ENCODE peak calls at places on chromosomes 6 and 20, in five cellular contexts. One of them, this sample, is unnamed.
A peak's percentile ranks its signal among the peaks of the same experiment; 100 is the strongest.

GRCh38 chr6:157985378-157986155 is 3.9 kb downstream of the SYNJ2 start:
- DNase-seq in HepG2: peak; percentile 100
- DNase-seq in endothelial cell of umbilical vein: no peak
- DNase-seq in K562: no peak
- DNase-seq in A549: no peak
- DNase-seq in this sample: no peak

GRCh38 chr20:36104244-36104643 is 50.3 kb upstream of the EPB41L1 start:
- DNase-seq in HepG2: no peak
- DNase-seq in K562: no peak
- DNase-seq in endothelial cell of umbilical vein: no peak
- DNase-seq in A549: no peak
- DNase-seq in this sample: no peak

GRCh38 chr20:16654858-16655257 is 75.0 kb upstream of the SNRPB2 start:
- DNase-seq in K562: no peak
- DNase-seq in endothelial cell of umbilical vein: no peak
- DNase-seq in A549: no peak
- DNase-seq in HepG2: no peak
- DNase-seq in this sample: no peak

GRCh38 chr6:27532820-27533538 is 60.1 kb upstream of the ZNF184 start:
- DNase-seq in K562: no peak
- DNase-seq in endothelial cell of umbilical vein: no peak
- DNase-seq in A549: no peak
- DNase-seq in HepG2: no peak
- DNase-seq in this sample: no peak

GRCh38 chr6:24718449-24719124 is 367 bp downstream of the C6orf62 start:
- DNase-seq in A549: no peak
- DNase-seq in endothelial cell of umbilical vein: peak; percentile 21
- DNase-seq in HepG2: no peak
- DNase-seq in K562: no peak
- DNase-seq in this sample: peak; percentile 31

GRCh38 chr6:36717871-36718540 is 20.4 kb downstream of the RAB44 start:
- DNase-seq in endothelial cell of umbilical vein: no peak
- DNase-seq in K562: no peak
- DNase-seq in HepG2: no peak
- DNase-seq in A549: no peak
- DNase-seq in this sample: no peak

GRCh38 chr6:88708197-88708744 is 255.1 kb downstream of the RNGTT start:
- DNase-seq in HepG2: peak; percentile 13
- DNase-seq in A549: no peak
- DNase-seq in endothelial cell of umbilical vein: no peak
- DNase-seq in K562: no peak
- DNase-seq in this sample: peak; percentile 9

GRCh38 chr6:25404693-25405169 is 125.6 kb downstream of the CARMIL1 start:
- DNase-seq in HepG2: no peak
- DNase-seq in A549: no peak
- DNase-seq in endothelial cell of umbilical vein: peak; percentile 6
- DNase-seq in K562: no peak
- DNase-seq in this sample: no peak

GRCh38 chr6:166253277-166254229 is 54.6 kb downstream of the PRR18 start:
- DNase-seq in endothelial cell of umbilical vein: no peak
- DNase-seq in K562: no peak
- DNase-seq in A549: no peak
- DNase-seq in HepG2: no peak
- DNase-seq in this sample: peak; percentile 25

GRCh38 chr6:105607624-105608392 is 204.9 kb upstream of the PREP start:
- DNase-seq in HepG2: no peak
- DNase-seq in A549: no peak
- DNase-seq in K562: no peak
- DNase-seq in endothelial cell of umbilical vein: no peak
- DNase-seq in this sample: no peak

GRCh38 chr20:41534842-41535241 is 83.3 kb downstream of the CHD6 start:
- DNase-seq in endothelial cell of umbilical vein: no peak
- DNase-seq in HepG2: no peak
- DNase-seq in A549: no peak
- DNase-seq in K562: no peak
- DNase-seq in this sample: no peak

GRCh38 chr20:17504898-17505663 is 26.1 kb downstream of the BFSP1 start:
- DNase-seq in endothelial cell of umbilical vein: peak; percentile 72
- DNase-seq in HepG2: peak; percentile 64
- DNase-seq in A549: peak; percentile 53
- DNase-seq in K562: peak; percentile 19
- DNase-seq in this sample: peak; percentile 86

GRCh38 chr20:50194831-50195523 is 4.3 kb downstream of the CEBPB start:
- DNase-seq in HepG2: no peak
- DNase-seq in K562: no peak
- DNase-seq in A549: peak; percentile 47
- DNase-seq in endothelial cell of umbilical vein: no peak
- DNase-seq in this sample: no peak

GRCh38 chr20:34951652-34952051 is 4.0 kb downstream of the GSS start:
- DNase-seq in HepG2: no peak
- DNase-seq in A549: no peak
- DNase-seq in endothelial cell of umbilical vein: no peak
- DNase-seq in K562: no peak
- DNase-seq in this sample: no peak

GRCh38 chr20:51583073-51583472 is 40.6 kb upstream of the NFATC2 start:
- DNase-seq in HepG2: no peak
- DNase-seq in endothelial cell of umbilical vein: no peak
- DNase-seq in A549: no peak
- DNase-seq in K562: no peak
- DNase-seq in this sample: no peak

GRCh38 chr6:131062245-131063027 is 609 bp downstream of the EPB41L2 start:
- DNase-seq in HepG2: no peak
- DNase-seq in K562: peak; percentile 27
- DNase-seq in endothelial cell of umbilical vein: peak; percentile 26
- DNase-seq in A549: no peak
- DNase-seq in this sample: peak; percentile 40

GRCh38 chr6:16850332-16851022 is 89.2 kb upstream of the ATXN1 start:
- DNase-seq in A549: no peak
- DNase-seq in endothelial cell of umbilical vein: no peak
- DNase-seq in K562: no peak
- DNase-seq in HepG2: no peak
- DNase-seq in this sample: peak; percentile 51

GRCh38 chr20:47700327-47700726 is 85.0 kb downstream of the SULF2 start:
- DNase-seq in A549: no peak
- DNase-seq in endothelial cell of umbilical vein: no peak
- DNase-seq in HepG2: no peak
- DNase-seq in K562: no peak
- DNase-seq in this sample: no peak

GRCh38 chr20:47704746-47705496 is 80.4 kb downstream of the SULF2 start:
- DNase-seq in A549: no peak
- DNase-seq in HepG2: no peak
- DNase-seq in endothelial cell of umbilical vein: no peak
- DNase-seq in K562: no peak
- DNase-seq in this sample: peak; percentile 61

GRCh38 chr20:47699804-47700203 is 85.5 kb downstream of the SULF2 start:
- DNase-seq in A549: no peak
- DNase-seq in K562: no peak
- DNase-seq in HepG2: no peak
- DNase-seq in endothelial cell of umbilical vein: no peak
- DNase-seq in this sample: no peak

GRCh38 chr20:47703748-47704147 is 81.5 kb downstream of the SULF2 start:
- DNase-seq in HepG2: no peak
- DNase-seq in K562: no peak
- DNase-seq in A549: no peak
- DNase-seq in endothelial cell of umbilical vein: no peak
- DNase-seq in this sample: no peak

GRCh38 chr20:47701612-47702011 is 83.7 kb downstream of the SULF2 start:
- DNase-seq in A549: no peak
- DNase-seq in HepG2: no peak
- DNase-seq in endothelial cell of umbilical vein: no peak
- DNase-seq in K562: no peak
- DNase-seq in this sample: no peak
- TF ChIP-seq MYC in A549: no peak
- TF ChIP-seq MYC in HepG2: no peak
- TF ChIP-seq MYC in endothelial cell of umbilical vein: no peak
- TF ChIP-seq MYC in K562: no peak
- TF ChIP-seq MYC in this sample: no peak

GRCh38 chr20:58378056-58378455 is 11.0 kb upstream of the VAPB start:
- DNase-seq in A549: no peak
- DNase-seq in K562: no peak
- DNase-seq in endothelial cell of umbilical vein: no peak
- DNase-seq in HepG2: no peak
- DNase-seq in this sample: no peak
- TF ChIP-seq MYC in A549: no peak
- TF ChIP-seq MYC in K562: no peak
- TF ChIP-seq MYC in endothelial cell of umbilical vein: no peak
- TF ChIP-seq MYC in HepG2: no peak
- TF ChIP-seq MYC in this sample: no peak

GRCh38 chr20:20228351-20228750 is 139.6 kb upstream of the INSM1 start:
- DNase-seq in K562: no peak
- DNase-seq in A549: no peak
- DNase-seq in HepG2: no peak
- DNase-seq in endothelial cell of umbilical vein: no peak
- DNase-seq in this sample: no peak
- TF ChIP-seq MYC in K562: no peak
- TF ChIP-seq MYC in A549: no peak
- TF ChIP-seq MYC in HepG2: no peak
- TF ChIP-seq MYC in endothelial cell of umbilical vein: no peak
- TF ChIP-seq MYC in this sample: no peak

GRCh38 chr20:18985551-18985950 is 172.0 kb downstream of the SCP2D1 start:
- DNase-seq in HepG2: no peak
- DNase-seq in A549: no peak
- DNase-seq in endothelial cell of umbilical vein: no peak
- DNase-seq in K562: no peak
- DNase-seq in this sample: no peak

GRCh38 chr20:18984238-18985200 is 170.9 kb downstream of the SCP2D1 start:
- DNase-seq in A549: no peak
- DNase-seq in HepG2: no peak
- DNase-seq in K562: peak; percentile 22
- DNase-seq in endothelial cell of umbilical vein: no peak
- DNase-seq in this sample: peak; percentile 37

GRCh38 chr20:18983796-18984195 is 170.2 kb downstream of the SCP2D1 start:
- DNase-seq in K562: no peak
- DNase-seq in A549: no peak
- DNase-seq in HepG2: no peak
- DNase-seq in endothelial cell of umbilical vein: no peak
- DNase-seq in this sample: no peak

GRCh38 chr20:18979132-18979531 is 165.5 kb downstream of the SCP2D1 start:
- DNase-seq in K562: no peak
- DNase-seq in HepG2: no peak
- DNase-seq in A549: no peak
- DNase-seq in endothelial cell of umbilical vein: no peak
- DNase-seq in this sample: no peak

GRCh38 chr20:18981956-18982539 is 168.5 kb downstream of the SCP2D1 start:
- DNase-seq in HepG2: no peak
- DNase-seq in endothelial cell of umbilical vein: no peak
- DNase-seq in K562: no peak
- DNase-seq in A549: no peak
- DNase-seq in this sample: no peak
- TF ChIP-seq MYC in HepG2: no peak
- TF ChIP-seq MYC in endothelial cell of umbilical vein: no peak
- TF ChIP-seq MYC in K562: no peak
- TF ChIP-seq MYC in A549: no peak
- TF ChIP-seq MYC in this sample: no peak

GRCh38 chr6:56719310-56719709 is 76.6 kb upstream of the DST start:
- DNase-seq in K562: no peak
- DNase-seq in A549: no peak
- DNase-seq in HepG2: peak; percentile 16
- DNase-seq in endothelial cell of umbilical vein: peak; percentile 90
- DNase-seq in this sample: no peak

GRCh38 chr6:56725257-56725656 is 82.6 kb upstream of the DST start:
- DNase-seq in HepG2: peak; percentile 23
- DNase-seq in endothelial cell of umbilical vein: no peak
- DNase-seq in K562: no peak
- DNase-seq in A549: no peak
- DNase-seq in this sample: no peak

GRCh38 chr6:56720882-56721281 is 78.2 kb upstream of the DST start:
- DNase-seq in K562: no peak
- DNase-seq in A549: no peak
- DNase-seq in endothelial cell of umbilical vein: no peak
- DNase-seq in HepG2: no peak
- DNase-seq in this sample: no peak

GRCh38 chr6:56727097-56727845 is 84.6 kb upstream of the DST start:
- DNase-seq in A549: no peak
- DNase-seq in K562: no peak
- DNase-seq in endothelial cell of umbilical vein: no peak
- DNase-seq in HepG2: peak; percentile 73
- DNase-seq in this sample: no peak

DNA sequence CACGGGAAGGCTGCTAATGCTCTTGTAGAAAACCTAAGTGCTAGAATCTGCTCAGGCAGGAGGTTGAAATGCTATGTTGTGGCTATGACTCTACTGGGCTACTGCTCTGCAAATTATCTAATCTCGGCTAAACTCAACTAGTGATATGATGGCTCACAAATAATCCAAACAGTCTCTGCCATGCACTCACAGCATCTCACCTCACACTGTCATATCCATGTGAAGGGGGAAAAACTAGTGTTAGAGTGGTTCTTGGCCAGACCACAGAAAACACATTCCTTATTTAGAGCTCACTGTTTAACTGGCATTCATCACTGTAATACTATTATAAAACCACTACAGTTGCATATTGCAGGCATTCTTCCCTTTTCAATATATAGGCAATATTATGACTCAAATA is 81.8 kb upstream of the DST start:
- DNase-seq in HepG2: no peak
- DNase-seq in A549: no peak
- DNase-seq in endothelial cell of umbilical vein: no peak
- DNase-seq in K562: no peak
- DNase-seq in this sample: no peak
- TF ChIP-seq MYC in HepG2: no peak
- TF ChIP-seq MYC in A549: no peak
- TF ChIP-seq MYC in endothelial cell of umbilical vein: no peak
- TF ChIP-seq MYC in K562: no peak
- TF ChIP-seq MYC in this sample: no peak

DNA sequence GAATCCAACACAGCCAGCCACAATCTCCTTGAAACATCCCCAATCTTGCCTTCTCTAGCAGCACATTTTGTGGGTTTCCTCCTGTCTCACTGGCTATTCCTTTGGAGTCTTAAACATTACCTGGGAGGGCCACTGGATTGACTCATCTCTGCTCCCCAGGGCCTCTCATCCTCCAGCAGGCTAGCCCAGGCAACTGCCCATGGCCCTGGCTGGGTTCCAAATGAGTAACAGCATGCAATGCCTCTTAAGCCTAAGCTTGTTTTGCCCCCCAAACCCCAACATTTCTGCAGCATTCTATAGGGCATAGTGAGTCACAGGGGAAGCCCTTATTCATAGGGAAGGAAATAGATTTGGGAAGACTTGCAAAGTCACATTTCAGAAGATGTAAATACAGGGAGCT is 204.9 kb downstream of the FOXA2 start:
- DNase-seq in endothelial cell of umbilical vein: no peak
- DNase-seq in A549: peak; percentile 71
- DNase-seq in HepG2: no peak
- DNase-seq in K562: no peak
- DNase-seq in this sample: peak; percentile 7
- TF ChIP-seq MYC in endothelial cell of umbilical vein: no peak
- TF ChIP-seq MYC in A549: no peak
- TF ChIP-seq MYC in HepG2: no peak
- TF ChIP-seq MYC in K562: no peak
- TF ChIP-seq MYC in this sample: no peak

DNA sequence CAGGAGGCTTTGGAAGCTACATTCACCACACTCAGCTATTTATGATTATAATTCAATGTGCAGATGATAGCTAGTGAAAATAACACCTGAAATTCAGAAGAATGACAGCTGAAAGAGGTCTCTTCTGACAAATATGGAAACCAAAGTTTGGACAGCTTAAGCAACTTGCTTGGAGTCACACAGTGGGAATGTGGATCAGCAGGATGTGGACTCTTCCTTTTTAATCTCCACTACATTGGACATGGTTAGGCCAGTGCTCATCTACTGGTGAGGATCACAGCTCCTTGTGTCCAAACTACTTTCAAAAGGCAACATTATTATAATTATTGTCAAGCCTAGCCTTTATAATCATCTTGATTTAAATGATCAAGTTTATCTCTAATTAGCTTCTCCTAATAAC is 10.4 kb downstream of the TRAPPC3L start:
- DNase-seq in A549: no peak
- DNase-seq in endothelial cell of umbilical vein: no peak
- DNase-seq in HepG2: no peak
- DNase-seq in K562: no peak
- DNase-seq in this sample: no peak
- TF ChIP-seq MYC in A549: no peak
- TF ChIP-seq MYC in endothelial cell of umbilical vein: no peak
- TF ChIP-seq MYC in HepG2: no peak
- TF ChIP-seq MYC in K562: no peak
- TF ChIP-seq MYC in this sample: no peak

This sample was measured in NB4.